ENCODE peak calls at places on chromosomes 13 and 19, in seven cellular contexts. X, D, Z, P, E, N and L are unnamed samples.

GRCh38 chr19:295687-296370 is 4.6 kb upstream of the PLPP2 start:
- DNase-seq in X (no peak), D (no peak), Z (no peak), P (no peak), E (no peak), N (no peak), L (no peak)

GRCh38 chr19:16118489-16119033 is 6.9 kb downstream of the RAB8A start:
- DNase-seq in X (no peak), D (no peak), Z (no peak), P (no peak), E (no peak), N (no peak), L (peak; percentile 98)

GRCh38 chr19:40596608-40597328 is 4.4 kb upstream of the LTBP4 start:
- DNase-seq in X (peak; percentile 78), D (no peak), Z (peak; percentile 59), P (peak; percentile 54), E (peak; percentile 53), N (no peak), L (no peak)

GRCh38 chr13:36288794-36289391 is 8.7 kb downstream of the CCDC169 start:
- DNase-seq in X (no peak), D (no peak), Z (no peak), P (no peak), E (no peak), N (no peak), L (no peak)

GRCh38 chr19:1087813-1088418 is 7.3 kb downstream of the POLR2E start:
- DNase-seq in X (no peak), D (no peak), Z (no peak), P (no peak), E (no peak), N (peak; percentile 69), L (peak; percentile 71)

GRCh38 chr19:1408300-1409203 is 1.2 kb downstream of the DAZAP1 start:
- DNase-seq in X (peak; percentile 37), D (no peak), Z (peak; percentile 61), P (peak; percentile 50), E (peak; percentile 78), N (peak; percentile 73), L (peak; percentile 62)

GRCh38 chr19:48985711-48986110 is 7.4 kb downstream of the GYS1 start:
- DNase-seq in X (no peak), D (no peak), Z (no peak), P (no peak), E (no peak), N (no peak), L (no peak)

GRCh38 chr13:112974676-112975075 is 5.7 kb downstream of the MCF2L start:
- DNase-seq in X (no peak), D (no peak), Z (no peak), P (no peak), E (no peak), N (no peak), L (no peak)

GRCh38 chr19:30338878-30339623 is 33.1 kb upstream of the ZNF536 start:
- DNase-seq in X (no peak), D (no peak), Z (no peak), P (no peak), E (no peak), N (no peak), L (no peak)

GRCh38 chr13:103799028-103799427 is 732.8 kb upstream of the SLC10A2 start:
- DNase-seq in X (no peak), D (no peak), Z (no peak), P (no peak), E (peak; percentile 2), N (no peak), L (no peak)

GRCh38 chr13:86933676-86934075 is 737.5 kb upstream of the SLITRK5 start:
- DNase-seq in X (no peak), D (no peak), Z (no peak), P (no peak), E (no peak), N (no peak), L (no peak)

GRCh38 chr19:45670670-45671453 is 2.8 kb downstream of the GIPR start:
- DNase-seq in X (peak; percentile 33), D (no peak), Z (peak; percentile 90), P (peak; percentile 97), E (peak; percentile 86), N (peak; percentile 20), L (peak; percentile 95)

GRCh38 chr19:11463391-11463790 is 17.5 kb downstream of the ELAVL3 start:
- DNase-seq in X (no peak), D (no peak), Z (no peak), P (no peak), E (no peak), N (peak; percentile 19), L (no peak)

GRCh38 chr19:13463296-13463695 is 43.0 kb downstream of the CACNA1A start:
- DNase-seq in X (no peak), D (no peak), Z (peak; percentile 14), P (no peak), E (peak; percentile 0), N (no peak), L (peak; percentile 19)

GRCh38 chr13:111212517-111212873 is 97.4 kb downstream of the ARHGEF7 start:
- DNase-seq in X (no peak), D (no peak), Z (no peak), P (no peak), E (no peak), N (no peak), L (no peak)

GRCh38 chr19:40662925-40663711 is 27.3 kb downstream of the NUMBL start:
- DNase-seq in X (peak; percentile 96), D (no peak), Z (peak; percentile 91), P (peak; percentile 91), E (peak; percentile 91), N (peak; percentile 94), L (peak; percentile 93)

GRCh38 chr13:70703755-70704154 is 595.5 kb upstream of the KLHL1 start:
- DNase-seq in X (no peak), D (no peak), Z (peak; percentile 10), P (no peak), E (no peak), N (no peak), L (no peak)

GRCh38 chr19:10259162-10259905 is 7.3 kb downstream of the MRPL4 start:
- DNase-seq in X (peak; percentile 74), D (no peak), Z (peak; percentile 90), P (peak; percentile 87), E (peak; percentile 91), N (peak; percentile 84), L (peak; percentile 95)

GRCh38 chr13:60329221-60329983 is 67.6 kb upstream of the TDRD3 start:
- DNase-seq in X (no peak), D (no peak), Z (peak; percentile 45), P (peak; percentile 42), E (peak; percentile 70), N (no peak), L (peak; percentile 61)

GRCh38 chr19:47005873-47006272 is 13.8 kb upstream of the NPAS1 start:
- DNase-seq in X (no peak), D (no peak), Z (no peak), P (no peak), E (no peak), N (no peak), L (peak; percentile 38)

GRCh38 chr19:2714531-2715269 is 6.5 kb downstream of the DIRAS1 start:
- DNase-seq in X (no peak), D (no peak), Z (no peak), P (no peak), E (no peak), N (no peak), L (no peak)

GRCh38 chr13:44012910-44013309 is 133.2 kb downstream of the LACC1 start:
- DNase-seq in X (no peak), D (no peak), Z (no peak), P (no peak), E (peak; percentile 37), N (no peak), L (no peak)

DNA sequence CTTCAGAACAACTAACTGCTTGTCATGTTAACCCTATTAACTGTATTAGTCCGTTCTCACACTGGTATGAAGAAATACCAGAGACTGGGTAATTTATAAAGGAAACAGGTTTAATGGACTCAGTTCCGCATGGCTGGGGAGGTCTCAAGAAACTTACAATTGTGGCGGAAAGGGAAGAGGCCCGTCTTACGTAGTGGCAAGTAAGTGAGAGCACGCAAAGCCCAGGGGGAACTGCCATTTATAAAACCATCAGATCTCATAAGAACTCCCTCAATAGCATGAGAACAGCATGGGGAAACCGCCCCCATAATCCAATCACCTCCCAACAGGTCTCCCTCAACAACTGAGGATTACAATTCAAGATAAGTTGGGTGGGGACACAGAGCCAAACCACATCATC is 34.7 kb downstream of the PHF11 start:
- DNase-seq in X (no peak), D (no peak), Z (no peak), P (no peak), E (no peak), N (no peak), L (peak; percentile 72)
- H3K4me3 ChIP-seq in X (no peak overlapping the region), D (no peak overlapping the region), Z (no peak overlapping the region), P (no peak overlapping the region), E (no peak overlapping the region), N (no peak overlapping the region), L (no peak overlapping the region)

DNA sequence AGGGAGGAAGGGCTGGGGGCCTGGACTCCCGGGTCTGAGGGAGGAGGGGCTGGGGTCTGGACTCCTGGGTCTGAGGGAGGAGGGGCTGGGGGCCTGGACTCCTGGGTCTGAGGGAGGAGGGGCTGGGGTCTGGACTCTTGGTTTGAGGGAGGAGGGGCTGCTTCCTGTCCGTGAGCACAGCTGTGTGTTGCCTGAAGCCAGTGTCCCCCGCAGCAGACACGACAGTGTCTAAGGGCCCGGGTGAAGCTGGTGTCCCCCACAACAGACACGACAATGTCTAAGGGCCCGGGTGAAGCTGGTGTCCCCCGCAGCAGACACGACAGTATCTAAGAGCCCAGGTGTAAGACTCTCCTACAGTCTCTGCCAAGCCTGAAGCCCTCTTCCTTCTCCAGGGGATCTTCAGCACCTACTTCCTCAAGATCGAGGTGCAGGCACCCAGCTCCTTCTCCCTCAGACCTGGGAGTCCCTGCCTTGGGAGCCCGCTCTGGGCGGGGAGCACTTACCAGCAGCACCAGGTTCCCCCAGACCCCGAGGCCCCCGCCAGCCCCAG is 346 bp downstream of the PTPRH start:
- DNase-seq in X (no peak), D (no peak), Z (no peak), P (no peak), E (no peak), N (no peak), L (no peak)
- H3K4me3 ChIP-seq in X (no peak overlapping the region), D (no peak overlapping the region), Z (no peak overlapping the region), P (peak overlapping the region; percentile 31), E (no peak overlapping the region), N (no peak overlapping the region), L (no peak overlapping the region)

GRCh38 chr13:109273326-109273751 is 513.0 kb downstream of the IRS2 start:
- DNase-seq in X (no peak), D (no peak), Z (peak; percentile 59), P (no peak), E (peak; percentile 53), N (no peak), L (no peak)

GRCh38 chr13:109271991-109272454 is 514.4 kb downstream of the IRS2 start:
- DNase-seq in X (no peak), D (no peak), Z (no peak), P (no peak), E (peak; percentile 40), N (no peak), L (no peak)

GRCh38 chr13:109274188-109274821 is 512.1 kb downstream of the IRS2 start:
- DNase-seq in X (no peak), D (no peak), Z (peak; percentile 89), P (no peak), E (peak; percentile 96), N (no peak), L (no peak)

GRCh38 chr13:109271555-109271954 is 514.8 kb downstream of the IRS2 start:
- DNase-seq in X (no peak), D (no peak), Z (no peak), P (no peak), E (no peak), N (no peak), L (no peak)

GRCh38 chr13:109272595-109273325 is 513.6 kb downstream of the IRS2 start:
- DNase-seq in X (no peak), D (no peak), Z (peak; percentile 39), P (no peak), E (peak; percentile 61), N (no peak), L (no peak)
- H3K4me3 ChIP-seq in X (no peak overlapping the region), D (no peak overlapping the region), Z (peak overlapping the region; percentile 23), P (no peak overlapping the region), E (peak overlapping the region; percentile 36), N (no peak overlapping the region), L (no peak overlapping the region)

GRCh38 chr13:80195649-80196048 is 145.3 kb downstream of the SPRY2 start:
- DNase-seq in X (no peak), D (no peak), Z (no peak), P (no peak), E (no peak), N (no peak), L (no peak)
- H3K4me3 ChIP-seq in X (no peak overlapping the region), D (no peak overlapping the region), Z (no peak overlapping the region), P (no peak overlapping the region), E (no peak overlapping the region), N (no peak overlapping the region), L (no peak overlapping the region)